ENCODE peak calls at places on chromosomes 11 and 22, in seven cellular contexts. F is SK-N-SH, X is HCT116, M is HepG2, W is K562, H is GM12878, B is H1. L is an unnamed sample.

GRCh38 chr11:82676483-82677094 is 57.1 kb downstream of the FAM181B start:
- DNase-seq in M (peak), H (no peak), X (no peak), W (no peak), B (no peak), F (no peak), L (no peak)

GRCh38 chr11:71447791-71448256 is 369 bp downstream of the DHCR7 start:
- DNase-seq in B (peak), M (no peak), H (no peak), X (no peak), F (peak), W (peak), L (peak)

GRCh38 chr22:33573479-33573878 is 346.8 kb downstream of the LARGE1 start:
- DNase-seq in B (no peak), M (peak), F (no peak), X (no peak), W (no peak), H (no peak), L (no peak)

GRCh38 chr11:65448418-65449196 is 26.0 kb downstream of the NEAT1 start:
- DNase-seq in H (no peak), X (no peak), W (peak), B (no peak), M (no peak), F (no peak), L (no peak)

GRCh38 chr11:44593194-44593593 is 27.7 kb downstream of the CD82 start:
- DNase-seq in F (peak), B (no peak), X (no peak), M (no peak), W (no peak), H (no peak), L (no peak)

GRCh38 chr11:66267039-66267378 is 1.4 kb upstream of the RAB1B start:
- DNase-seq in X (no peak), F (no peak), M (no peak), B (no peak), H (no peak), W (no peak), L (no peak)

GRCh38 chr11:235998-236773 is at the start of gene SIRT3:
- DNase-seq in B (peak), M (peak), F (peak), W (peak), H (peak), X (peak), L (peak)

GRCh38 chr11:27468643-27469332 is 3.8 kb downstream of the LGR4 start:
- DNase-seq in H (no peak), W (no peak), M (no peak), B (no peak), X (no peak), F (no peak), L (no peak)

GRCh38 chr11:74634537-74634936 is 42.2 kb downstream of the POLD3 start:
- DNase-seq in F (no peak), M (peak), X (peak), W (peak), B (no peak), H (no peak), L (peak)

GRCh38 chr11:17267576-17267975 is 9.0 kb upstream of the NUCB2 start:
- DNase-seq in F (no peak), M (no peak), H (no peak), B (no peak), X (peak), W (no peak), L (peak)

GRCh38 chr22:42719656-42720262 is 911 bp downstream of the A4GALT start:
- DNase-seq in X (no peak), M (no peak), F (no peak), W (peak), H (no peak), B (no peak), L (no peak)

GRCh38 chr11:2512431-2513407 is 67.9 kb downstream of the KCNQ1 start:
- DNase-seq in H (no peak), B (peak), X (no peak), W (peak), F (peak), M (no peak), L (no peak)

GRCh38 chr11:92886243-92886905 is 83.1 kb upstream of the MTNR1B start:
- DNase-seq in F (peak), B (peak), H (peak), W (peak), X (peak), M (peak), L (peak)

GRCh38 chr11:23723861-23724260 is 773.0 kb upstream of the LUZP2 start:
- DNase-seq in M (no peak), F (no peak), X (no peak), W (no peak), B (no peak), H (peak), L (no peak)

GRCh38 chr11:5102246-5102645 is 32.9 kb downstream of the OR52E1 start:
- DNase-seq in X (no peak), W (no peak), F (no peak), H (no peak), M (no peak), B (no peak), L (no peak)

GRCh38 chr22:23292453-23293350 is 112.4 kb downstream of the BCR start:
- DNase-seq in B (no peak), W (no peak), X (no peak), F (no peak), H (no peak), M (no peak), L (no peak)

GRCh38 chr22:23293720-23294119 is 113.4 kb downstream of the BCR start:
- DNase-seq in F (no peak), B (no peak), W (no peak), X (no peak), M (no peak), H (no peak), L (no peak)

GRCh38 chr22:23291806-23292452 is 111.6 kb downstream of the BCR start:
- DNase-seq in H (peak), X (no peak), F (no peak), M (no peak), W (no peak), B (no peak), L (no peak)

GRCh38 chr22:23289851-23290724 is 109.8 kb downstream of the BCR start:
- DNase-seq in B (peak), H (no peak), W (peak), M (peak), F (peak), X (no peak), L (peak)

GRCh38 chr22:23294221-23294620 is 113.9 kb downstream of the BCR start:
- DNase-seq in M (no peak), B (no peak), F (no peak), X (no peak), W (no peak), H (no peak), L (no peak)
- TF ChIP-seq JUND in M (no peak), B (no peak), F (no peak), X (no peak), W (no peak), H (no peak), L (no peak)

GRCh38 chr22:39417641-39418040 is 18.1 kb downstream of the TAB1 start:
- DNase-seq in W (no peak), B (no peak), X (no peak), H (no peak), M (no peak), F (no peak), L (no peak)
- TF ChIP-seq JUND in W (no peak), B (no peak), X (no peak), H (no peak), M (no peak), F (no peak), L (no peak)

DNA sequence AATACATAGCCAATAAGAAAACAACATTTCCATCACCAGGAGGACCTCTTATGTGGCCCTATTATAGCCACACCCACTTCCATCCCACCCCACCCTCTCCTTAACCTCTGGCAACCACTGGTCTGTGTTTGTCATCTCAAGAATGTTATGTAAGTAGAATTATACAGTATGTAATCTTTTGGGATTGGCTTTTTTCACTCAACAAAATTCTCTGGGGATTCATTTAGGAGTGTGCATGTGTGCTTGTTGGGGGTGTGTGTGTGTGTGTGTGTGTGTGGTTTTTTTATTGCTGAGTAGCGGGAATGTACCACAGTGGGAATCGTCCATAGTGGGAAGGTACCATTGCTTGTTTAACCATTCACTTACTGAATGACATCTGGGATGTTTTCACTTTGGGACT is 5.2 kb downstream of the KCNJ5 start:
- DNase-seq in W (no peak), F (no peak), H (no peak), B (no peak), X (no peak), M (no peak), L (no peak)
- TF ChIP-seq JUND in W (no peak), F (no peak), H (no peak), B (no peak), X (no peak), M (no peak), L (no peak)

DNA sequence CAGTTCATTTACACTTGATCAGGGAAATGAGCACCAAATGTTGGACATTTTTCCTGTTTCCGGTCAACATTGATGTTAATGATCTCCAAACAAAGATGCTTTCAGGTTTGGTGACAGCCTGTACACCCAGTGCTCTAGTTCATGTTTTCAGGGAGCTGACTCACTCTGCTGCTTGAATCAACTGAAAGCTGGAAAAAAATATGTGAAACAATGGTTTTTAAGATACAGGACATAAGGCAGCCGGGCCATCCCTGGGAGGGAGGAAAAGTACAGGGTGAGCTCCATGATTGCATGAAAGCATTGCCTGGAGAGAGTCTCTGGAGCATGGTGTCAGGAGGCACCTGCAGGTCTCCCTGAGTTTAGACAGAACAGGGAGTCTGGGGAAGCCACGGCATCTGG is 259.6 kb downstream of the TBC1D22A start:
- DNase-seq in W (no peak), B (no peak), F (no peak), X (no peak), M (peak), H (no peak), L (no peak)
- TF ChIP-seq JUND in W (no peak), B (no peak), F (no peak), X (no peak), M (no peak), H (no peak), L (no peak)

GRCh38 chr11:61900251-61900650 is 8.9 kb upstream of the FADS3 start:
- DNase-seq in X (no peak), B (no peak), M (no peak), W (no peak), F (no peak), H (no peak), L (no peak)

GRCh38 chr11:61902313-61902712 is 11.0 kb upstream of the FADS3 start:
- DNase-seq in B (no peak), M (no peak), X (no peak), W (no peak), H (no peak), F (no peak), L (no peak)

GRCh38 chr11:61903845-61904244 is 12.5 kb upstream of the FADS3 start:
- DNase-seq in X (no peak), W (no peak), F (no peak), H (no peak), B (no peak), M (no peak), L (no peak)

GRCh38 chr11:61899146-61899841 is 7.9 kb upstream of the FADS3 start:
- DNase-seq in H (peak), F (peak), M (peak), W (peak), B (peak), X (peak), L (peak)

GRCh38 chr11:61901353-61901858 is 10.1 kb upstream of the FADS3 start:
- DNase-seq in M (no peak), X (no peak), F (no peak), H (no peak), B (no peak), W (no peak), L (no peak)
- TF ChIP-seq JUND in M (no peak), X (no peak), F (no peak), H (no peak), B (no peak), W (no peak), L (no peak)

DNA sequence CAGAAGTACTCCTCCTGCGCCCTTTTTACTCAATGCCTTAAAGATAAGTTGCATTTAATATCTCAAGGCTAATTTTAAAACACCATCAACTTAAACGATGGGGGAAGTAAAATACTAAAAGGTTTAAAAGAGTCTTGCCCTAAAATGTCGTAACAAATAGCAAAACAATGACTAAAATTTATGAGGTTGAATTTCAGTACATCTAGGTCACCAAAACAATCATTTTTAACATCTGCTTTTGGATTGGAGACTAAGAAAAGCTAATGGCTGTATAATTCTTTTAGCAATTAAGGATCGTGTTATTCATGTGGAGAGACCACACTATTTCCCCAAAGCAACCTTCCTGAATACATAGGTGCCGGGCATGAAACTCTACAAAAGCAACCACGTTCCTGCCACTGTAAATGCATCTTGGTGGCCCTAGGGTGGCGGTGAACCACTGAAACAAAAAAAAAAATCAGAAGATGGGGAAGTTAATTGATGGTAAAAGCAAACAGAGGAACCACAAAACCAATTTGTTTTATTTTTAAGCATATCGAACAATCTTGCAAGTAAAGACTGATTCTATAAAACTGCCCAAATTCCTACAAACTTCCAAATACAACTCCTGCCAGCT is 45.8 kb downstream of the CELF1 start:
- DNase-seq in H (peak), X (no peak), W (no peak), F (no peak), M (no peak), B (no peak), L (no peak)
- TF ChIP-seq JUND in H (no peak), X (no peak), W (no peak), F (no peak), M (no peak), B (no peak), L (no peak)

GRCh38 chr11:117220999-117221774 is 10.7 kb downstream of the PCSK7 start:
- DNase-seq in W (no peak), X (no peak), H (no peak), M (no peak), B (no peak), F (no peak), L (no peak)

GRCh38 chr11:117219455-117219854 is 12.4 kb downstream of the PCSK7 start:
- DNase-seq in F (no peak), B (no peak), W (no peak), H (no peak), M (no peak), X (no peak), L (no peak)

GRCh38 chr11:117219995-117220394 is 11.9 kb downstream of the PCSK7 start:
- DNase-seq in H (no peak), M (no peak), F (no peak), W (no peak), B (no peak), X (no peak), L (no peak)

GRCh38 chr11:117221775-117222517 is 9.9 kb downstream of the PCSK7 start:
- DNase-seq in H (no peak), M (no peak), B (no peak), W (no peak), F (no peak), X (no peak), L (peak)

DNA sequence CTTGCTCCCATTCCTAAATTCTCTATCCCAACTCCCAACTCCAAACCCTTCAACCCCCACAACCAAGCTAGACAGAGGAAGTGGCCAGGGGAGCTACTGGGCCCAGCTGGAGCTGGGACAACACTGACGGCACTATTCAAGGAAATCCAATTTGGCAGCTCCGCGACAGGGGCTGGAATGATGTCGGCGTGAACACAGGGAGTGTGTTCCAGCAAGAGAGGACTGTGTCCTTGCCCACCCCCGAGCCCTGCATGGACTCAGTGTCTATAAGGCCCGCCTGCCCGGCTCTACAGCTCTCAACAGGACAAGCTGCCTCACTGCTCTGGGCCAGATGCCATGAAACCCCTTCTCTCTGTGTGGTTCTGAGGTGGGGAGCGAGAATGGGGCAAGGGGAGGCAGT is 11.3 kb downstream of the PCSK7 start:
- DNase-seq in M (no peak), F (no peak), X (no peak), H (no peak), W (no peak), B (no peak), L (no peak)
- TF ChIP-seq JUND in M (no peak), F (no peak), X (no peak), H (no peak), W (no peak), B (no peak), L (no peak)

L was measured in T47D.